ENCODE peak calls at places on chromosomes 6 and 20, in eight cellular contexts. X is fibroblast of mammary gland; P is astrocyte of the spinal cord; S is upper lobe of right lung; Q is GM12878; I is type B pancreatic cell; V is IMR-90; D is CD4-positive, alpha-beta T cell. J is an unnamed sample.

GRCh38 chr20:24096256-24096655 is 107.7 kb upstream of the GGTLC1 start:
- DNase-seq in X (no peak), P (no peak), S (no peak), Q (no peak), I (no peak), V (no peak), D (no peak), J (no peak)

GRCh38 chr6:31822038-31822821 is 5.3 kb upstream of the HSPA1B start:
- DNase-seq in X (peak; percentile 85), P (peak; percentile 77), S (peak; percentile 85), Q (no peak), I (no peak), V (peak; percentile 64), D (peak; percentile 41), J (peak; percentile 81)

GRCh38 chr6:165716886-165717285 is 53.8 kb upstream of the PDE10A start:
- DNase-seq in X (no peak), P (no peak), S (no peak), Q (no peak), I (no peak), V (peak; percentile 48), D (no peak), J (no peak)

GRCh38 chr6:105797313-105797970 is 288.7 kb upstream of the PRDM1 start:
- DNase-seq in X (no peak), P (no peak), S (no peak), Q (no peak), I (no peak), V (no peak), D (no peak), J (no peak)

GRCh38 chr20:791056-791455 is 22.8 kb upstream of the SLC52A3 start:
- DNase-seq in X (no peak), P (no peak), S (no peak), Q (no peak), I (no peak), V (no peak), D (no peak), J (no peak)

GRCh38 chr6:2102316-2102883 is 143.0 kb downstream of the GMDS start:
- DNase-seq in X (no peak), P (peak; percentile 19), S (no peak), Q (no peak), I (no peak), V (peak; percentile 29), D (no peak), J (no peak)

GRCh38 chr6:56076033-56076432 is 171.3 kb downstream of the COL21A1 start:
- DNase-seq in X (no peak), P (no peak), S (no peak), Q (no peak), I (no peak), V (no peak), D (no peak), J (no peak)

GRCh38 chr6:43952746-43953145 is 174.5 kb downstream of the MRPL14 start:
- DNase-seq in X (no peak), P (no peak), S (no peak), Q (no peak), I (no peak), V (no peak), D (no peak), J (no peak)

GRCh38 chr6:13147396-13148181 is 180.7 kb downstream of the TBC1D7 start:
- DNase-seq in X (no peak), P (no peak), S (no peak), Q (no peak), I (no peak), V (no peak), D (no peak), J (no peak)

GRCh38 chr6:28597217-28597835 is 71.6 kb downstream of the GPX5 start:
- DNase-seq in X (peak; percentile 78), P (peak; percentile 68), S (no peak), Q (no peak), I (no peak), V (peak; percentile 68), D (no peak), J (no peak)

GRCh38 chr6:125863023-125863422 is 72.3 kb downstream of the NCOA7 start:
- DNase-seq in X (no peak), P (no peak), S (no peak), Q (no peak), I (no peak), V (no peak), D (no peak), J (no peak)

GRCh38 chr20:14721926-14722325 is 384.5 kb upstream of the FLRT3 start:
- DNase-seq in X (no peak), P (no peak), S (no peak), Q (no peak), I (no peak), V (no peak), D (no peak), J (no peak)

GRCh38 chr20:547394-547793 is 3.8 kb upstream of the CSNK2A1 start:
- DNase-seq in X (no peak), P (no peak), S (no peak), Q (no peak), I (no peak), V (no peak), D (no peak), J (no peak)

GRCh38 chr6:149364558-149364957 is 35.5 kb upstream of the SUMO4 start:
- DNase-seq in X (no peak), P (no peak), S (no peak), Q (no peak), I (no peak), V (peak; percentile 72), D (no peak), J (no peak)

GRCh38 chr6:136066005-136066404 is 184.1 kb downstream of the MTFR2 start:
- DNase-seq in X (peak; percentile 84), P (peak; percentile 41), S (no peak), Q (no peak), I (no peak), V (peak; percentile 43), D (no peak), J (no peak)

GRCh38 chr6:135180458-135181332 is at the start of gene MYB:
- DNase-seq in X (peak; percentile 29), P (peak; percentile 29), S (peak; percentile 80), Q (no peak), I (peak; percentile 77), V (peak; percentile 38), D (peak; percentile 69), J (no peak)

GRCh38 chr20:62403331-62403730 is 3.8 kb downstream of the CABLES2 start:
- DNase-seq in X (no peak), P (no peak), S (no peak), Q (no peak), I (no peak), V (no peak), D (no peak), J (no peak)

GRCh38 chr20:62400541-62400940 is 6.5 kb downstream of the CABLES2 start:
- DNase-seq in X (no peak), P (no peak), S (no peak), Q (no peak), I (no peak), V (no peak), D (no peak), J (no peak)

GRCh38 chr20:62402456-62402855 is 4.6 kb downstream of the CABLES2 start:
- DNase-seq in X (no peak), P (no peak), S (no peak), Q (no peak), I (no peak), V (no peak), D (no peak), J (no peak)

GRCh38 chr20:62400021-62400420 is 7.1 kb downstream of the CABLES2 start:
- DNase-seq in X (no peak), P (no peak), S (no peak), Q (no peak), I (no peak), V (no peak), D (no peak), J (no peak)

GRCh38 chr20:62401331-62401779 is 5.7 kb downstream of the CABLES2 start:
- DNase-seq in X (no peak), P (no peak), S (no peak), Q (no peak), I (no peak), V (no peak), D (no peak), J (no peak)
- TF ChIP-seq CTCF in X (peak; percentile 21), P (peak; percentile 9), S (no peak), Q (no peak), I (peak; percentile 54), V (no peak), D (no peak), J (peak; percentile 22)

GRCh38 chr6:161369339-161369738 is 95.5 kb upstream of the AGPAT4 start:
- DNase-seq in X (peak; percentile 98), P (peak; percentile 85), S (peak; percentile 78), Q (no peak), I (no peak), V (peak; percentile 81), D (no peak), J (peak; percentile 97)
- TF ChIP-seq CTCF in X (peak; percentile 19), P (no peak), S (no peak), Q (no peak), I (no peak), V (no peak), D (no peak), J (no peak)

GRCh38 chr20:37417146-37417856 is 71.4 kb downstream of the SRC start:
- DNase-seq in X (no peak), P (no peak), S (no peak), Q (no peak), I (no peak), V (no peak), D (no peak), J (no peak)
- TF ChIP-seq CTCF in X (no peak), P (no peak), S (no peak), Q (no peak), I (no peak), V (no peak), D (no peak), J (no peak)

GRCh38 chr6:69789573-69789972 is 7.2 kb downstream of the LMBRD1 start:
- DNase-seq in X (no peak), P (no peak), S (no peak), Q (no peak), I (no peak), V (no peak), D (no peak), J (no peak)

GRCh38 chr6:69785697-69786096 is 11.1 kb downstream of the LMBRD1 start:
- DNase-seq in X (no peak), P (no peak), S (no peak), Q (no peak), I (no peak), V (no peak), D (no peak), J (no peak)

GRCh38 chr6:69783124-69783523 is 13.7 kb downstream of the LMBRD1 start:
- DNase-seq in X (no peak), P (no peak), S (no peak), Q (no peak), I (no peak), V (no peak), D (no peak), J (no peak)

GRCh38 chr6:69780585-69781178 is 16.1 kb downstream of the LMBRD1 start:
- DNase-seq in X (peak; percentile 9), P (no peak), S (no peak), Q (no peak), I (no peak), V (no peak), D (no peak), J (no peak)

GRCh38 chr6:69784595-69785377 is 12.0 kb downstream of the LMBRD1 start:
- DNase-seq in X (no peak), P (no peak), S (no peak), Q (no peak), I (no peak), V (no peak), D (no peak), J (no peak)
- TF ChIP-seq CTCF in X (no peak), P (no peak), S (no peak), Q (no peak), I (no peak), V (no peak), D (no peak), J (no peak)

GRCh38 chr6:73606428-73606827 is 47.4 kb downstream of the SLC17A5 start:
- DNase-seq in X (peak; percentile 4), P (no peak), S (no peak), Q (no peak), I (no peak), V (no peak), D (no peak), J (no peak)
- TF ChIP-seq CTCF in X (no peak), P (no peak), S (no peak), Q (peak; percentile 11), I (no peak), V (no peak), D (no peak), J (no peak)